ENCODE peak calls at places on chromosome 10, in six cellular contexts. V is A549, I is IMR-90, M is GM12878, S is HepG2, Y is K562. J is an unnamed sample.

GRCh38 chr10:118798186-118798811 is 43.5 kb upstream of the CACUL1 start:
- DNase-seq in V (peak), I (no peak), M (no peak), S (no peak), Y (no peak), J (no peak)

GRCh38 chr10:44990302-44990655 is 10.4 kb upstream of the ZNF22 start:
- DNase-seq in V (no peak), I (no peak), M (no peak), S (peak), Y (peak), J (no peak)

GRCh38 chr10:116716381-116716780 is 26.0 kb downstream of the HSPA12A start:
- DNase-seq in V (no peak), I (no peak), M (no peak), S (no peak), Y (no peak), J (no peak)

GRCh38 chr10:101085846-101086245 is 24.1 kb downstream of the KAZALD1 start:
- DNase-seq in V (no peak), I (no peak), M (no peak), S (no peak), Y (no peak), J (no peak)

GRCh38 chr10:46236941-46237681 is 49.7 kb upstream of the ANTXRL start:
- DNase-seq in V (no peak), I (no peak), M (no peak), S (no peak), Y (no peak), J (no peak)

GRCh38 chr10:119896937-119897336 is 4.4 kb downstream of the SEC23IP start:
- DNase-seq in V (no peak), I (no peak), M (no peak), S (peak), Y (no peak), J (peak)

GRCh38 chr10:18607503-18607902 is 43.9 kb downstream of the NSUN6 start:
- DNase-seq in V (peak), I (peak), M (no peak), S (peak), Y (peak), J (peak)

GRCh38 chr10:84204122-84204521 is 9.8 kb downstream of the CDHR1 start:
- DNase-seq in V (no peak), I (no peak), M (no peak), S (peak), Y (peak), J (peak)

GRCh38 chr10:62454696-62455451 is 80.7 kb downstream of the ZNF365 start:
- DNase-seq in V (peak), I (peak), M (no peak), S (no peak), Y (no peak), J (no peak)

GRCh38 chr10:88642991-88643390 is 21.3 kb upstream of the LIPF start:
- DNase-seq in V (no peak), I (peak), M (no peak), S (no peak), Y (no peak), J (no peak)

GRCh38 chr10:131571346-131571745 is 259.8 kb upstream of the TCERG1L start:
- DNase-seq in V (no peak), I (no peak), M (no peak), S (no peak), Y (no peak), J (no peak)

GRCh38 chr10:27899058-27899457 is 99.8 kb downstream of the ODAD2 start:
- DNase-seq in V (no peak), I (no peak), M (no peak), S (no peak), Y (no peak), J (no peak)

GRCh38 chr10:19719320-19719719 is 96.9 kb upstream of the PLXDC2 start:
- DNase-seq in V (no peak), I (peak), M (no peak), S (no peak), Y (no peak), J (peak)

GRCh38 chr10:93352638-93353383 is 129.3 kb downstream of the MYOF start:
- DNase-seq in V (peak), I (peak), M (no peak), S (peak), Y (peak), J (peak)

GRCh38 chr10:10333622-10334021 is 684.0 kb upstream of the CELF2 start:
- DNase-seq in V (no peak), I (no peak), M (no peak), S (no peak), Y (no peak), J (no peak)

GRCh38 chr10:122113161-122113944 is 124.4 kb downstream of the TACC2 start:
- DNase-seq in V (peak), I (peak), M (no peak), S (peak), Y (peak), J (peak)

GRCh38 chr10:5595591-5596590 is 70.5 kb downstream of the ASB13 start:
- DNase-seq in V (peak), I (peak), M (no peak), S (no peak), Y (no peak), J (no peak)

GRCh38 chr10:78890506-78890905 is 178.3 kb upstream of the ZMIZ1 start:
- DNase-seq in V (no peak), I (no peak), M (no peak), S (no peak), Y (no peak), J (no peak)

GRCh38 chr10:72248477-72249151 is 25.1 kb upstream of the DDIT4 start:
- DNase-seq in V (no peak), I (no peak), M (peak), S (peak), Y (no peak), J (peak)

GRCh38 chr10:117132751-117133231 is 5.3 kb downstream of the VAX1 start:
- DNase-seq in V (no peak), I (no peak), M (no peak), S (no peak), Y (no peak), J (no peak)

GRCh38 chr10:98349508-98349922 is 65.5 kb downstream of the PYROXD2 start:
- DNase-seq in V (no peak), I (peak), M (no peak), S (no peak), Y (no peak), J (no peak)

GRCh38 chr10:101062231-101063161 is 707 bp downstream of the KAZALD1 start:
- DNase-seq in V (peak), I (peak), M (no peak), S (peak), Y (peak), J (peak)

GRCh38 chr10:115483294-115483693 is 390.1 kb downstream of the ATRNL1 start:
- DNase-seq in V (no peak), I (no peak), M (no peak), S (no peak), Y (no peak), J (no peak)

GRCh38 chr10:86200269-86200668 is 166.3 kb downstream of the GRID1 start:
- DNase-seq in V (no peak), I (no peak), M (no peak), S (no peak), Y (no peak), J (no peak)

GRCh38 chr10:103709341-103709920 is 145.9 kb downstream of the SH3PXD2A start:
- DNase-seq in V (no peak), I (peak), M (no peak), S (no peak), Y (no peak), J (no peak)

GRCh38 chr10:31390804-31391203 is 71.8 kb downstream of the ZEB1 start:
- DNase-seq in V (no peak), I (no peak), M (no peak), S (no peak), Y (no peak), J (no peak)

GRCh38 chr10:78212134-78212785 is 178.6 kb downstream of the RPS24 start:
- DNase-seq in V (no peak), I (no peak), M (no peak), S (no peak), Y (no peak), J (no peak)

GRCh38 chr10:114801411-114801813 is 20.2 kb upstream of the FHIP2A start:
- DNase-seq in V (no peak), I (no peak), M (no peak), S (no peak), Y (no peak), J (no peak)

GRCh38 chr10:7122561-7122960 is 288.3 kb downstream of the SFMBT2 start:
- DNase-seq in V (no peak), I (no peak), M (no peak), S (no peak), Y (no peak), J (no peak)

GRCh38 chr10:7123719-7124118 is 287.1 kb downstream of the SFMBT2 start:
- DNase-seq in V (no peak), I (no peak), M (no peak), S (no peak), Y (no peak), J (no peak)

GRCh38 chr10:7117806-7118674 is 292.8 kb downstream of the SFMBT2 start:
- DNase-seq in V (no peak), I (no peak), M (no peak), S (no peak), Y (no peak), J (no peak)

GRCh38 chr10:7119325-7120015 is 291.4 kb downstream of the SFMBT2 start:
- DNase-seq in V (no peak), I (peak), M (no peak), S (no peak), Y (peak), J (no peak)

GRCh38 chr10:7121154-7121797 is 289.6 kb downstream of the SFMBT2 start:
- DNase-seq in V (peak), I (peak), M (no peak), S (peak), Y (peak), J (peak)
- TF ChIP-seq BHLHE40 in V (no peak), I (no peak), M (no peak), S (no peak), Y (no peak), J (no peak)

GRCh38 chr10:59631882-59632281 is 77.8 kb downstream of the SLC16A9 start:
- DNase-seq in V (no peak), I (no peak), M (no peak), S (no peak), Y (no peak), J (no peak)

GRCh38 chr10:59633063-59633462 is 76.6 kb downstream of the SLC16A9 start:
- DNase-seq in V (no peak), I (no peak), M (no peak), S (no peak), Y (no peak), J (peak)

GRCh38 chr10:59628456-59628855 is 81.2 kb downstream of the SLC16A9 start:
- DNase-seq in V (no peak), I (no peak), M (no peak), S (no peak), Y (no peak), J (no peak)

GRCh38 chr10:59628965-59629364 is 80.7 kb downstream of the SLC16A9 start:
- DNase-seq in V (no peak), I (no peak), M (no peak), S (no peak), Y (no peak), J (no peak)

DNA sequence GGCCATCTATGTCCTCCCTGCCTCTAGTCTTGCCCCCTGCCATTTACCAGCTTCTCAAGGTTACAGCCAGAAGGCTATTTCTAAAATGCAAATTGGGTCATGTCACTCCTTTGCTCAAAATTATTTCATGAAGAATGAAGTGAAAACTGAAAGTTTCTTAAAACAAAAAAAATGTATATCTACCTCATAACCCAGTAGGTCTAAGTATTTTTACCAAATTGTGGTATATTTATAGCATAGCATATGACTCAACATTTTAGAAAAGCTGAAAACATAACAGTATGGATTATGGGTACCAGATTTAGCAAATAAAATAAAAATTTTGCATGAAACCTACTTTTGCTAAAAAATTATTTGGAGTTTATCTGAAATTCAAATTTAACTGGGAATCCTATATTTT is 78.4 kb downstream of the SLC16A9 start:
- DNase-seq in V (no peak), I (no peak), M (no peak), S (no peak), Y (no peak), J (no peak)
- TF ChIP-seq BHLHE40 in V (no peak), I (no peak), M (no peak), S (no peak), Y (no peak), J (no peak)

DNA sequence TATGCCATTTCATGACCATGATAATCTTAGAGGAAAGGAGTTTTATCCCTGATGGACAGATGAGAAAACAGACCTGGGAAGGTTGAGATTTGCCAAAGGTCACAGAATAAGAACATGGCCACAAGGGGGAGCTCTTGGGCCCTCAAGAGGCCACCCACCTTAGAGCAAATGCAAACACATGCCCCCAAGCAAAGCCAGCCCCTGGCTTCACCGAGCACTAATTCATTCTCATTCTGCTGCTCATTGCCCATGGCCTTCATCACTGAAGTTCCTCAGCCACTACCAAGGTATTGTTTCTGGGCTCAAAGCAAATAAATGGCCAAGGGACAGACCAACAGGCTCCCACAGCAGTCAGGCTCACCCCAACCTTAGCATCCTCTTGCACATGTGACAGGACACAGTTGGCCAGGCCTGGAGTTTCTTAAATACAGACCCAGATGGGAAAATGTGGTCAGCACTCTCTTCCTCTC is 44.2 kb downstream of the PDLIM1 start:
- DNase-seq in V (peak), I (peak), M (no peak), S (peak), Y (peak), J (peak)
- TF ChIP-seq BHLHE40 in V (no peak), I (no peak), M (no peak), S (no peak), Y (no peak), J (no peak)

DNA sequence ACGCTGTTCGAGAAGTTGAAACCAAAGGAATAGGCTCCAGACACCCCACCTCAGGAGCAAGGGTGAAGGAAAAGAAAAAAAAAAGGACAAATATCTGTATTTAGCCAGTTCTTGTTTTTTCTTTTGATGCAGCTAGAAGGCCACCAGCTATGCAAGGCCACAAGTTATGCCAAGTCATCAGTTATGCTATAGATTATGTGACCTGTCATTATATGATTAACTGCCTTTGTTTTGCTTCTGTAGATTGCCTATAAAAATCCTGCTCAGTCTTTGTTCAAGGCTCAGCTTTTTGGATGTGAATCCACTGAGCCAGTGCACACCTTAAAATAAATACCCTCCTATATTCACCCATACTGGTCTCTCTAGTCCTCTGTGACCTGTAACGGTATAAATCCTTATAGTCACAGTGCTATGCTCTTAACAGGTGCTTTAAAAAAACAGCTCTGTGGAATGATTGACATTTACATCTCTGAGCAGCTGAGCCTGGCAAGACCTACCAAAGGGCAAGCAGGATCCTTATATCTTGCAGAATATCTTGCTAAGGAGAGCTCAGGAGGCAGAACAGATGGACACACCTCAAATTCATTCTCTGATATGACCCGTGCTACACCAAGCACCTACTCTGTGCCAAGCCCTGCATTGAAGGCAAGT is 20.4 kb downstream of the MAT1A start:
- DNase-seq in V (no peak), I (no peak), M (no peak), S (no peak), Y (no peak), J (no peak)
- TF ChIP-seq BHLHE40 in V (no peak), I (no peak), M (no peak), S (no peak), Y (no peak), J (no peak)

GRCh38 chr10:23013581-23014335 is 81.6 kb upstream of the MSRB2 start:
- DNase-seq in V (no peak), I (no peak), M (no peak), S (no peak), Y (no peak), J (no peak)

GRCh38 chr10:23016636-23017035 is 78.7 kb upstream of the MSRB2 start:
- DNase-seq in V (no peak), I (no peak), M (no peak), S (no peak), Y (no peak), J (no peak)

DNA sequence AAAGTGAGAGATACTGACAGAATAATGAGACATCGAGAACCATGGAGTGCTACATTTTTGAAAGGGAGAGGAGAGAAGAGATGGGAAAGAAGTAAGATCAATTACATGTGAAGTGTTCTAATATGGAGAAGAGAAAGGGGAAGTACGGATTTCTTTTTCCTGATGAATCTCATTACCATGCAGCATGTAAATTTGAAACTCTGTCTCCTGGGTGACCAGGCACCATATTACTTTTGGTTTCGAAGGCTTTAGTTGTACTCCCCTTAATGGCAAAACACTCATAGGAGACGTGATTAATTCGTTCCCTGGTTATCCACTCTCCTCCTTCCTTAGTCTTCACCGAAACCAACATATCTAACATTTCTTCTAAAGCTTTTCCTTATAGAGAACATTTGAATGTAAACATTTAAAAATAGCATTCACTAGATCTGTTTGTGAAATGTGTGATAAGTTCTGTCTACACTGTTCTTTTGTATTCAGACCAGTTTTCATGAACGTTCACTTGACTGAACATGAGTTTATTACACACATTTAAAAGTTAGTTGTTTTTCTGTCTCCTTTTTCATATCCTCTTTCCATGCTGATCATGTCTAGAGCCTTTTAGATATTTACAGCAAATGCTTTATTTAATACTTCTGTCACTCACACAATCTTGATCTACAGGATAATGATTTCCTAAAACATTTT is 80.2 kb upstream of the MSRB2 start:
- DNase-seq in V (no peak), I (no peak), M (peak), S (no peak), Y (no peak), J (no peak)
- TF ChIP-seq BHLHE40 in V (no peak), I (no peak), M (no peak), S (no peak), Y (no peak), J (no peak)

DNA sequence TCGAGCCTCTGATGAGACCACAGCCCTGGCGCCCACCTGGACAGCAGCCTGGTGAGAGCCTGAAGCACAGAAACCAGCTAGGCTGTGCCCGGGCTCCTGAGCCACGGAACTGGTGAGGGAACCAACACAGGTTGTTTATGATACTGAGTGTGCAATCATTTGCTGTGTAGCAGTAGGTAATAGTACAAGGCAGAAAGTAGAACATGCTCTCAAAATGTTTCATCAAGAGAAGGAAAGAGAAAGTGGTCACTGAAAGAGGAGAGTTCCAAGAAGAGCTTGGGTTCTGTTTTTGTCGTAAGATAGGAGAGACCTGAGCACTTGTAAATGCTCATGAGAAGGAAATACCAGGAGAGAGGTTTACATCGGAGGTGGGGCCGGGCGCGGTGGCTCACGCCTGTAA is 208.2 kb downstream of the FAM107B start:
- DNase-seq in V (no peak), I (no peak), M (no peak), S (no peak), Y (no peak), J (no peak)
- TF ChIP-seq BHLHE40 in V (no peak), I (no peak), M (no peak), S (no peak), Y (no peak), J (no peak)